ENCODE peak calls at places on chromosomes 4 and X, in nine cellular contexts. B, K, R, H, I, E, F, A and X are unnamed samples.

GRCh38 chr4:78057600-78058560 is 757 bp downstream of the FRAS1 start:
- DNase-seq in B (peak), K (peak), R (peak), H (peak), I (peak), E (peak), F (no peak), A (peak), X (no peak)

GRCh38 chrX:56783450-56783831 is 54.4 kb downstream of the NBDY start:
- DNase-seq in B (peak), K (no peak), R (peak), H (no peak), I (no peak), E (no peak), F (no peak), A (no peak), X (no peak)

GRCh38 chr4:16226816-16227461 is 668 bp upstream of the TAPT1 start:
- DNase-seq in B (peak), K (peak), R (peak), H (no peak), I (peak), E (peak), F (peak), A (peak), X (no peak)

GRCh38 chr4:144557404-144557803 is 88.6 kb upstream of the HHIP start:
- DNase-seq in B (no peak), K (no peak), R (no peak), H (no peak), I (no peak), E (no peak), F (no peak), A (no peak), X (no peak)

GRCh38 chr4:76194325-76194724 is 19.3 kb downstream of the SCARB2 start:
- DNase-seq in B (peak), K (no peak), R (no peak), H (peak), I (peak), E (peak), F (no peak), A (no peak), X (peak)

GRCh38 chr4:129971419-129971818 is 875.5 kb downstream of the C4orf33 start:
- DNase-seq in B (no peak), K (no peak), R (no peak), H (no peak), I (no peak), E (no peak), F (no peak), A (no peak), X (no peak)

GRCh38 chrX:155695419-155695818 is 82.7 kb upstream of the TMLHE start:
- DNase-seq in B (no peak), K (no peak), R (no peak), H (no peak), I (no peak), E (no peak), F (no peak), A (no peak), X (no peak)

GRCh38 chr4:15451181-15451865 is 18.4 kb upstream of the CC2D2A start:
- DNase-seq in B (no peak), K (no peak), R (no peak), H (no peak), I (peak), E (peak), F (no peak), A (no peak), X (no peak)

GRCh38 chr4:126479709-126480108 is 1153.0 kb upstream of the INTU start:
- DNase-seq in B (no peak), K (no peak), R (no peak), H (no peak), I (no peak), E (no peak), F (no peak), A (no peak), X (no peak)

GRCh38 chrX:120759685-120760084 is 116.0 kb downstream of the CT47B1 start:
- DNase-seq in B (no peak), K (no peak), R (no peak), H (no peak), I (no peak), E (no peak), F (no peak), A (no peak), X (no peak)

GRCh38 chrX:74218895-74219294 is 85.1 kb upstream of the ZCCHC13 start:
- DNase-seq in B (no peak), K (no peak), R (no peak), H (no peak), I (no peak), E (no peak), F (no peak), A (no peak), X (no peak)

GRCh38 chr4:4869731-4870483 is 10.4 kb downstream of the MSX1 start:
- DNase-seq in B (no peak), K (no peak), R (peak), H (no peak), I (no peak), E (no peak), F (no peak), A (no peak), X (no peak)

GRCh38 chr4:37639551-37640293 is 46.5 kb downstream of the RELL1 start:
- DNase-seq in B (no peak), K (no peak), R (no peak), H (no peak), I (no peak), E (no peak), F (no peak), A (no peak), X (no peak)

GRCh38 chrX:154049209-154050112 is 29.8 kb upstream of the IRAK1 start:
- DNase-seq in B (no peak), K (no peak), R (no peak), H (no peak), I (no peak), E (no peak), F (no peak), A (no peak), X (no peak)

GRCh38 chr4:82428969-82429727 is 1.1 kb downstream of the HNRNPDL start:
- DNase-seq in B (peak), K (peak), R (peak), H (peak), I (peak), E (peak), F (peak), A (peak), X (peak)